ENCODE peak calls at places on chromosomes 3 and 15, in four cellular contexts. T is GM12878, P is HepG2, U is K562. M is an unnamed sample.

GRCh38 chr15:69783211-69783610 is 314.5 kb downstream of the TLE3 start:
- DNase-seq in T (no peak), U (no peak), P (no peak), M (no peak)

GRCh38 chr3:179971280-179971679 is 65.5 kb downstream of the PEX5L start:
- DNase-seq in U (no peak), T (no peak), P (no peak), M (no peak)

GRCh38 chr3:194476784-194477183 is 10.0 kb downstream of the ATP13A3 start:
- DNase-seq in T (no peak), U (peak; percentile 42), P (no peak), M (no peak)

GRCh38 chr3:160810360-160810759 is 54.3 kb downstream of the PPM1L start:
- DNase-seq in T (no peak), U (no peak), P (no peak), M (no peak)

GRCh38 chr3:24196526-24196925 is 251.4 kb downstream of the NR1D2 start:
- DNase-seq in T (no peak), U (no peak), P (no peak), M (no peak)

GRCh38 chr3:165854696-165855095 is 17.5 kb upstream of the BCHE start:
- DNase-seq in T (no peak), P (peak; percentile 1), U (peak; percentile 7), M (no peak)

GRCh38 chr15:72237286-72238224 is 6.6 kb upstream of the PKM start:
- DNase-seq in T (peak; percentile 51), P (peak; percentile 85), U (peak; percentile 90), M (peak; percentile 29)

GRCh38 chr3:14532691-14533456 is 7.3 kb downstream of the GRIP2 start:
- DNase-seq in T (no peak), P (peak; percentile 9), U (peak; percentile 89), M (peak; percentile 91)

GRCh38 chr3:147400111-147400510 is 6.2 kb downstream of the ZIC4 start:
- DNase-seq in T (no peak), P (no peak), U (no peak), M (no peak)

GRCh38 chr3:134034005-134034785 is 4.5 kb upstream of the SLCO2A1 start:
- DNase-seq in P (no peak), T (no peak), U (no peak), M (no peak)

GRCh38 chr15:63487076-63487757 is 17.2 kb upstream of the USP3 start:
- DNase-seq in U (peak; percentile 87), T (no peak), P (peak; percentile 66), M (peak; percentile 95)

GRCh38 chr15:60708684-60709083 is 229.7 kb upstream of the ICE2 start:
- DNase-seq in P (no peak), T (no peak), U (no peak), M (no peak)

GRCh38 chr15:26007151-26007550 is 144.0 kb upstream of the ATP10A start:
- DNase-seq in P (no peak), T (no peak), U (no peak), M (no peak)

GRCh38 chr15:88649286-88649733 is 10.5 kb downstream of the ISG20 start:
- DNase-seq in U (no peak), T (no peak), P (peak; percentile 41), M (no peak)

GRCh38 chr3:124780767-124781485 is 50.7 kb downstream of the UMPS start:
- DNase-seq in P (no peak), T (no peak), U (no peak), M (no peak)

GRCh38 chr15:62067448-62068044 is 769 bp downstream of the C2CD4A start:
- DNase-seq in P (no peak), T (no peak), U (no peak), M (peak; percentile 51)

GRCh38 chr3:42689421-42690014 is 4.2 kb downstream of the KLHL40 start:
- DNase-seq in T (no peak), U (no peak), P (no peak), M (no peak)

GRCh38 chr15:42707068-42707467 is 29.9 kb downstream of the CDAN1 start:
- DNase-seq in U (no peak), P (no peak), T (no peak), M (no peak)

GRCh38 chr15:79130535-79131130 is 40.1 kb upstream of the RASGRF1 start:
- DNase-seq in P (no peak), T (no peak), U (peak; percentile 26), M (no peak)

GRCh38 chr3:127699098-127699945 is 26.6 kb downstream of the ABTB1 start:
- DNase-seq in T (no peak), U (no peak), P (no peak), M (no peak)

GRCh38 chr3:47117803-47118364 is 46.0 kb downstream of the SETD2 start:
- DNase-seq in U (no peak), T (no peak), P (no peak), M (no peak)

GRCh38 chr3:171277456-171278406 is 182.5 kb downstream of the TNIK start:
- DNase-seq in T (no peak), P (no peak), U (no peak), M (peak; percentile 18)

GRCh38 chr3:25338158-25338725 is 89.8 kb upstream of the RARB start:
- DNase-seq in P (no peak), T (no peak), U (no peak), M (no peak)

GRCh38 chr3:157865449-157865862 is 240.8 kb downstream of the SHOX2 start:
- DNase-seq in T (peak; percentile 1), P (peak; percentile 2), U (peak; percentile 80), M (peak; percentile 81)

GRCh38 chr3:45946875-45947274 is 3.6 kb downstream of the CXCR6 start:
- DNase-seq in U (no peak), T (no peak), P (no peak), M (no peak)

DNA sequence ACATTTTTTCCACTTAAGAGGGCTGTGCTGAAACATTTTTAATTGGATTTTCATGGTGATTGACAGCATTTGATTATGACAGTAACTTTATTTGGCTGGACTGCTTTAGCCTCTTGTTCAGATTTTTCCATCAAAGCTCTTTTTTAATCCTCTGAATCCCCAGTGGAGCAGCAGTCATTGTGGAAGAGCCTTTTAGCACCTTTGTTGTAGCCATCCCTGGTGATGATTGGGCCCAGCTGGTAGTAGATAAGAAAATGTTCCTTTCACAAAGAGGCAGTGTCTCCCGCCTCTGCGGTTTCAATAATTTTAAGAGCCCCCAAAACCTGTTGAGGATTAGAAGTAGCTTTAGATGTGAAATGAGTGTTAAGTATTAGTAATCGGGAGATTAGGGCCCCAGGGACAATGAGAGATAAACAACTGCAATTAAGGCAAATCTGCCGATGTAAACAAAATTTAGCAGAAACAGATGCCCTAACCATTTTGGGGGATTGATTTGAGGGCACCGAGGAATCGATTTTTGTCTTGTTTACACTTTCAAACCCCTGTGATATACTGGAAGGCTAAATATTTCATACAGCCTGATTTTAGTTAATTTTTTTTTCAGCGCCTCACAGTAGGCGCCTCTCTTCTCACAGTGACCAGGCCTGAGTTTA is 43.3 kb upstream of the SKOR1 start:
- DNase-seq in U (no peak), P (no peak), T (no peak), M (no peak)
- TF ChIP-seq MAX in U (no peak), P (no peak), T (no peak), M (no peak)

GRCh38 chr3:105108823-105109222 is 257.9 kb upstream of the ALCAM start:
- DNase-seq in P (no peak), U (no peak), T (no peak), M (no peak)
- TF ChIP-seq NR2C2 in P (no peak), U (no peak), T (no peak), M (no peak)

GRCh38 chr15:32033186-32033890 is 3.0 kb downstream of the CHRNA7 start:
- DNase-seq in T (no peak), U (no peak), P (no peak), M (no peak)

GRCh38 chr15:32030795-32031194 is 480 bp downstream of the CHRNA7 start:
- DNase-seq in U (no peak), T (no peak), P (no peak), M (peak; percentile 23)

GRCh38 chr15:32029862-32030781 is at the start of gene CHRNA7:
- DNase-seq in U (peak; percentile 89), P (peak; percentile 12), T (no peak), M (peak; percentile 77)

GRCh38 chr15:32028921-32029320 is 1.4 kb upstream of the CHRNA7 start:
- DNase-seq in T (no peak), U (no peak), P (no peak), M (peak; percentile 55)

DNA sequence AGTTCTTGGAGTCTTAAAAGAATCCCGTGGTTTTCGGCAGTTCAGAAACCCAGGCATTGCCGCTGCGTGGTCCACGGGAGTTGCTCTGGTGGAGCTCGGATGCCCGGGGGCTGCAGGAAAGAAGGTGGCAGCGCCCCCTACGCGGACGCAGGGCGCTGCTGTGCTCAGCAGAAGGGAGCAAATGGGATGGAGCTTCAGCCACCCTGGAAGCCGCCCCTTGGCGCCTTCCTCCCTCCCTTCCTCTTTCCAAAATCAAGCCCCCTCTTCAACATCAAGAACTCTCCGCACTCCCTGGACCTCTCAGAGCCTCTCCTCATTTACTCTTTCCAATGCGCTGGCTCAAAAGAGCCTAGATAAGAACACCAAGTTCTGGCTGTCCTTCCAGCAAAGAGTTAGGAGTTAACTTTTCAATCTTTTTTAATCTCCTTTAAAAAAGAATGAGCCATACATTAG is 880 bp upstream of the CHRNA7 start:
- DNase-seq in P (no peak), U (no peak), T (no peak), M (peak; percentile 56)
- TF ChIP-seq MAX in P (no peak), U (no peak), T (no peak), M (no peak)

GRCh38 chr15:30953731-30954378 is 37.6 kb downstream of the MTMR10 start:
- DNase-seq in P (no peak), U (peak; percentile 77), T (no peak), M (no peak)
- TF ChIP-seq NR2C2 in P (no peak), U (no peak), T (no peak), M (no peak)

GRCh38 chr15:35705885-35706590 is 160.1 kb upstream of the DPH6 start:
- DNase-seq in T (no peak), P (no peak), U (no peak), M (no peak)

GRCh38 chr15:35702946-35703495 is 157.1 kb upstream of the DPH6 start:
- DNase-seq in U (no peak), P (no peak), T (no peak), M (no peak)

GRCh38 chr15:35701402-35702046 is 155.6 kb upstream of the DPH6 start:
- DNase-seq in T (no peak), P (no peak), U (no peak), M (no peak)

GRCh38 chr15:35705030-35705884 is 159.3 kb upstream of the DPH6 start:
- DNase-seq in T (no peak), U (no peak), P (no peak), M (no peak)
- TF ChIP-seq MAX in T (no peak), U (no peak), P (no peak), M (no peak)

M was measured in WTC11.